ENCODE peak calls at places on chromosomes 1 and 21, in seven cellular contexts. One of them, this sample, is unnamed.

GRCh38 chr1:202498542-202498941 is 150.0 kb downstream of the PPP1R12B start:
- DNase-seq in GM12878: no peak
- DNase-seq in sigmoid colon: no peak
- DNase-seq in breast epithelium: no peak
- DNase-seq in HepG2: no peak
- DNase-seq in GM12892: no peak
- DNase-seq in SK-N-SH: no peak
- DNase-seq in this sample: no peak

GRCh38 chr1:27555700-27556424 is 48.1 kb downstream of the AHDC1 start:
- DNase-seq in GM12878: no peak
- DNase-seq in sigmoid colon: no peak
- DNase-seq in breast epithelium: no peak
- DNase-seq in HepG2: no peak
- DNase-seq in GM12892: peak
- DNase-seq in SK-N-SH: no peak
- DNase-seq in this sample: no peak

GRCh38 chr21:46426313-46427046 is 32.2 kb upstream of the DIP2A start:
- DNase-seq in GM12878: no peak
- DNase-seq in sigmoid colon: no peak
- DNase-seq in breast epithelium: no peak
- DNase-seq in HepG2: no peak
- DNase-seq in GM12892: no peak
- DNase-seq in SK-N-SH: no peak
- DNase-seq in this sample: no peak

GRCh38 chr1:2304921-2305681 is 77.0 kb downstream of the SKI start:
- DNase-seq in GM12878: no peak
- DNase-seq in sigmoid colon: peak
- DNase-seq in breast epithelium: no peak
- DNase-seq in HepG2: no peak
- DNase-seq in GM12892: no peak
- DNase-seq in SK-N-SH: no peak
- DNase-seq in this sample: no peak

GRCh38 chr21:29022141-29022540 is 2.3 kb upstream of the USP16 start:
- DNase-seq in GM12878: no peak
- DNase-seq in sigmoid colon: no peak
- DNase-seq in breast epithelium: no peak
- DNase-seq in HepG2: peak
- DNase-seq in GM12892: no peak
- DNase-seq in SK-N-SH: no peak
- DNase-seq in this sample: no peak

GRCh38 chr1:99758073-99758511 is 8.3 kb downstream of the FRRS1 start:
- DNase-seq in GM12878: peak
- DNase-seq in sigmoid colon: no peak
- DNase-seq in breast epithelium: no peak
- DNase-seq in HepG2: no peak
- DNase-seq in GM12892: no peak
- DNase-seq in SK-N-SH: no peak
- DNase-seq in this sample: no peak

GRCh38 chr1:226994357-226995063 is 54.4 kb downstream of the COQ8A start:
- DNase-seq in GM12878: no peak
- DNase-seq in sigmoid colon: no peak
- DNase-seq in breast epithelium: no peak
- DNase-seq in HepG2: peak
- DNase-seq in GM12892: no peak
- DNase-seq in SK-N-SH: no peak
- DNase-seq in this sample: no peak

GRCh38 chr1:8600336-8600735 is 217.1 kb downstream of the RERE start:
- DNase-seq in GM12878: no peak
- DNase-seq in sigmoid colon: no peak
- DNase-seq in breast epithelium: no peak
- DNase-seq in HepG2: no peak
- DNase-seq in GM12892: no peak
- DNase-seq in SK-N-SH: no peak
- DNase-seq in this sample: no peak

GRCh38 chr1:107570768-107571167 is 394.2 kb downstream of the VAV3 start:
- DNase-seq in GM12878: no peak
- DNase-seq in sigmoid colon: no peak
- DNase-seq in breast epithelium: no peak
- DNase-seq in HepG2: no peak
- DNase-seq in GM12892: no peak
- DNase-seq in SK-N-SH: no peak
- DNase-seq in this sample: no peak

GRCh38 chr1:86650065-86650464 is 54.3 kb upstream of the SH3GLB1 start:
- DNase-seq in GM12878: no peak
- DNase-seq in sigmoid colon: no peak
- DNase-seq in breast epithelium: no peak
- DNase-seq in HepG2: no peak
- DNase-seq in GM12892: no peak
- DNase-seq in SK-N-SH: no peak
- DNase-seq in this sample: no peak

GRCh38 chr1:39076799-39077148 is 50.6 kb downstream of the NDUFS5 start:
- DNase-seq in GM12878: no peak
- DNase-seq in sigmoid colon: no peak
- DNase-seq in breast epithelium: no peak
- DNase-seq in HepG2: no peak
- DNase-seq in GM12892: no peak
- DNase-seq in SK-N-SH: no peak
- DNase-seq in this sample: no peak

GRCh38 chr1:164557270-164557669 is 1.7 kb upstream of the PBX1 start:
- DNase-seq in GM12878: no peak
- DNase-seq in sigmoid colon: no peak
- DNase-seq in breast epithelium: no peak
- DNase-seq in HepG2: no peak
- DNase-seq in GM12892: no peak
- DNase-seq in SK-N-SH: no peak
- DNase-seq in this sample: no peak

GRCh38 chr1:167683641-167684502 is 37.9 kb upstream of the MPZL1 start:
- DNase-seq in GM12878: no peak
- DNase-seq in sigmoid colon: peak
- DNase-seq in breast epithelium: no peak
- DNase-seq in HepG2: no peak
- DNase-seq in GM12892: no peak
- DNase-seq in SK-N-SH: peak
- DNase-seq in this sample: no peak

GRCh38 chr1:67688526-67689219 is 3.7 kb downstream of the GADD45A start:
- DNase-seq in GM12878: no peak
- DNase-seq in sigmoid colon: no peak
- DNase-seq in breast epithelium: no peak
- DNase-seq in HepG2: no peak
- DNase-seq in GM12892: no peak
- DNase-seq in SK-N-SH: no peak
- DNase-seq in this sample: no peak

GRCh38 chr1:160211010-160211790 is 6.0 kb downstream of the PEA15 start:
- DNase-seq in GM12878: no peak
- DNase-seq in sigmoid colon: no peak
- DNase-seq in breast epithelium: no peak
- DNase-seq in HepG2: no peak
- DNase-seq in GM12892: no peak
- DNase-seq in SK-N-SH: peak
- DNase-seq in this sample: no peak

GRCh38 chr1:228122921-228123441 is 13.9 kb upstream of the MRPL55 start:
- DNase-seq in GM12878: no peak
- DNase-seq in sigmoid colon: no peak
- DNase-seq in breast epithelium: no peak
- DNase-seq in HepG2: no peak
- DNase-seq in GM12892: no peak
- DNase-seq in SK-N-SH: no peak
- DNase-seq in this sample: no peak

GRCh38 chr1:150012611-150013010 is 2.1 kb upstream of the OTUD7B start:
- DNase-seq in GM12878: no peak
- DNase-seq in sigmoid colon: peak
- DNase-seq in breast epithelium: no peak
- DNase-seq in HepG2: no peak
- DNase-seq in GM12892: no peak
- DNase-seq in SK-N-SH: no peak
- DNase-seq in this sample: no peak

GRCh38 chr1:234874291-234875288 is 254.0 kb downstream of the TOMM20 start:
- DNase-seq in GM12878: no peak
- DNase-seq in sigmoid colon: peak
- DNase-seq in breast epithelium: no peak
- DNase-seq in HepG2: peak
- DNase-seq in GM12892: no peak
- DNase-seq in SK-N-SH: no peak
- DNase-seq in this sample: no peak

GRCh38 chr21:14270631-14271030 is 54.7 kb downstream of the RBM11 start:
- DNase-seq in GM12878: no peak
- DNase-seq in sigmoid colon: no peak
- DNase-seq in breast epithelium: no peak
- DNase-seq in HepG2: no peak
- DNase-seq in GM12892: no peak
- DNase-seq in SK-N-SH: no peak
- DNase-seq in this sample: no peak

GRCh38 chr21:43025636-43026180 is 49.9 kb downstream of the CBS start:
- DNase-seq in GM12878: no peak
- DNase-seq in sigmoid colon: no peak
- DNase-seq in breast epithelium: no peak
- DNase-seq in HepG2: peak
- DNase-seq in GM12892: no peak
- DNase-seq in SK-N-SH: no peak
- DNase-seq in this sample: no peak

DNA sequence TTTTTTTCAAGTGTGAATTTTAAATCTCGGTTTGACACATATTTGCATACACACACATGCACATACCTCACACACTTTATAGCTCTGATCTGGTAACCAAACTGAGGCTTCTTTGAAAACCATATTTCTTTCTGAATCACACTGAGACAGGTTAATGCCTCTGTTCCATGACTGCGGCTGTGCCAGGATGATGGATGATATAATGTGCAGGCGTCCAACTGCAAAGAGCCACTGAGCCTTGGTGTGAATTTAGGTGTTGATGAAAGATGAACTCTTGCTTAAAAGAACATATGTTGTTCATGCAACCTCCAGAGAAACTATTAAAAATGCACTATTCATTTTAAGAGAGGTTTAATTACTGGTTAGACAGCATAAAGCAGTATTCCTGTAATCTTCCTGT is 504.1 kb upstream of the OLFM3 start:
- DNase-seq in GM12878: no peak
- DNase-seq in sigmoid colon: no peak
- DNase-seq in breast epithelium: no peak
- DNase-seq in HepG2: no peak
- DNase-seq in GM12892: no peak
- DNase-seq in SK-N-SH: no peak
- DNase-seq in this sample: no peak
- TF ChIP-seq POLR2AphosphoS5 in GM12878: no peak
- TF ChIP-seq POLR2AphosphoS5 in sigmoid colon: no peak
- TF ChIP-seq POLR2AphosphoS5 in breast epithelium: no peak
- TF ChIP-seq POLR2AphosphoS5 in HepG2: no peak
- TF ChIP-seq POLR2AphosphoS5 in GM12892: no peak
- TF ChIP-seq POLR2AphosphoS5 in SK-N-SH: no peak
- TF ChIP-seq POLR2AphosphoS5 in this sample: no peak

GRCh38 chr1:115687744-115688143 is 46.0 kb downstream of the VANGL1 start:
- DNase-seq in GM12878: no peak
- DNase-seq in sigmoid colon: no peak
- DNase-seq in breast epithelium: no peak
- DNase-seq in HepG2: no peak
- DNase-seq in GM12892: no peak
- DNase-seq in SK-N-SH: no peak
- DNase-seq in this sample: no peak

GRCh38 chr1:115679141-115679611 is 37.4 kb downstream of the VANGL1 start:
- DNase-seq in GM12878: no peak
- DNase-seq in sigmoid colon: peak
- DNase-seq in breast epithelium: no peak
- DNase-seq in HepG2: no peak
- DNase-seq in GM12892: no peak
- DNase-seq in SK-N-SH: no peak
- DNase-seq in this sample: no peak

GRCh38 chr1:115682792-115683191 is 41.0 kb downstream of the VANGL1 start:
- DNase-seq in GM12878: no peak
- DNase-seq in sigmoid colon: no peak
- DNase-seq in breast epithelium: no peak
- DNase-seq in HepG2: no peak
- DNase-seq in GM12892: no peak
- DNase-seq in SK-N-SH: no peak
- DNase-seq in this sample: no peak

GRCh38 chr1:115680730-115681111 is 39.0 kb downstream of the VANGL1 start:
- DNase-seq in GM12878: no peak
- DNase-seq in sigmoid colon: no peak
- DNase-seq in breast epithelium: no peak
- DNase-seq in HepG2: no peak
- DNase-seq in GM12892: no peak
- DNase-seq in SK-N-SH: no peak
- DNase-seq in this sample: no peak

GRCh38 chr1:115685029-115685705 is 43.4 kb downstream of the VANGL1 start:
- DNase-seq in GM12878: no peak
- DNase-seq in sigmoid colon: no peak
- DNase-seq in breast epithelium: no peak
- DNase-seq in HepG2: no peak
- DNase-seq in GM12892: no peak
- DNase-seq in SK-N-SH: no peak
- DNase-seq in this sample: no peak
- TF ChIP-seq POLR2AphosphoS5 in GM12878: no peak
- TF ChIP-seq POLR2AphosphoS5 in sigmoid colon: no peak
- TF ChIP-seq POLR2AphosphoS5 in breast epithelium: no peak
- TF ChIP-seq POLR2AphosphoS5 in HepG2: no peak
- TF ChIP-seq POLR2AphosphoS5 in GM12892: no peak
- TF ChIP-seq POLR2AphosphoS5 in SK-N-SH: no peak
- TF ChIP-seq POLR2AphosphoS5 in this sample: no peak

GRCh38 chr1:45934947-45935346 is 131.5 kb downstream of the MAST2 start:
- DNase-seq in GM12878: no peak
- DNase-seq in sigmoid colon: no peak
- DNase-seq in breast epithelium: no peak
- DNase-seq in HepG2: no peak
- DNase-seq in GM12892: no peak
- DNase-seq in SK-N-SH: no peak
- DNase-seq in this sample: no peak
- TF ChIP-seq POLR2AphosphoS5 in GM12878: no peak
- TF ChIP-seq POLR2AphosphoS5 in sigmoid colon: no peak
- TF ChIP-seq POLR2AphosphoS5 in breast epithelium: no peak
- TF ChIP-seq POLR2AphosphoS5 in HepG2: no peak
- TF ChIP-seq POLR2AphosphoS5 in GM12892: no peak
- TF ChIP-seq POLR2AphosphoS5 in SK-N-SH: no peak
- TF ChIP-seq POLR2AphosphoS5 in this sample: no peak

GRCh38 chr1:161973924-161974845 is 49.5 kb downstream of the OLFML2B start:
- DNase-seq in GM12878: no peak
- DNase-seq in sigmoid colon: peak
- DNase-seq in breast epithelium: no peak
- DNase-seq in HepG2: no peak
- DNase-seq in GM12892: no peak
- DNase-seq in SK-N-SH: no peak
- DNase-seq in this sample: no peak

GRCh38 chr1:161972828-161973227 is 50.8 kb downstream of the OLFML2B start:
- DNase-seq in GM12878: no peak
- DNase-seq in sigmoid colon: no peak
- DNase-seq in breast epithelium: no peak
- DNase-seq in HepG2: no peak
- DNase-seq in GM12892: no peak
- DNase-seq in SK-N-SH: no peak
- DNase-seq in this sample: no peak

GRCh38 chr1:161966076-161966475 is 57.6 kb downstream of the OLFML2B start:
- DNase-seq in GM12878: no peak
- DNase-seq in sigmoid colon: no peak
- DNase-seq in breast epithelium: no peak
- DNase-seq in HepG2: no peak
- DNase-seq in GM12892: no peak
- DNase-seq in SK-N-SH: no peak
- DNase-seq in this sample: no peak

DNA sequence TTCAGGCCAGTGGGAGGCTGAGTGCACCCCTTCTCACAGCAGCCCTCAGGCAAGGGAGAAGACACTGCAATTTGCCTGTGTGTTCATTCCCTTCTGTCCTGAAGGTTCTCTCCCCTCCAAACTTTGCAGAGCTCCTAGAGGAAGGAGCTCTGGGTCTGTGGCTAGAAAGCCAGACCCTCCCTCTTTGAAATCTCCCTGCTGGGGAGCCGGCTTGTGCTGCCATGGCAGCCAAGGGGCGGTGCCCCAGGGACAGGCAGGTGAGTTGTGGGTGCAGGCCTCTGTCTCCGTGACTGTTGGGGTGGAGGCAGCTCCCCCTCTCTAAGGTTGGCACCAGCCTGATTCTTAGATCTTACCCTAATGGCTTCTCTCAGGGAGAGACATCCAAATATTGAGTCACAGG is 53.0 kb downstream of the OLFML2B start:
- DNase-seq in GM12878: no peak
- DNase-seq in sigmoid colon: no peak
- DNase-seq in breast epithelium: no peak
- DNase-seq in HepG2: no peak
- DNase-seq in GM12892: no peak
- DNase-seq in SK-N-SH: no peak
- DNase-seq in this sample: no peak
- TF ChIP-seq POLR2AphosphoS5 in GM12878: no peak
- TF ChIP-seq POLR2AphosphoS5 in sigmoid colon: no peak
- TF ChIP-seq POLR2AphosphoS5 in breast epithelium: no peak
- TF ChIP-seq POLR2AphosphoS5 in HepG2: no peak
- TF ChIP-seq POLR2AphosphoS5 in GM12892: no peak
- TF ChIP-seq POLR2AphosphoS5 in SK-N-SH: no peak
- TF ChIP-seq POLR2AphosphoS5 in this sample: no peak